ENCODE peak calls at places on chromosome 20, in six cellular contexts. One of them, this sample, is unnamed.

GRCh38 chr20:24962510-24962909 is 13.4 kb downstream of the CST7 start:
- DNase-seq in RWPE1: no peak
- DNase-seq in GM12878: no peak
- DNase-seq in mucosa of gallbladder: peak
- DNase-seq in stimulated activated CD4-positive, alpha-beta T cell treated with anti-CD3 and anti-CD28 coated beads, Interleukin-1b, Interleukin-23, amount 100 ng/mL, for 24 hours: no peak
- DNase-seq in AG08396: no peak
- DNase-seq in this sample: no peak

GRCh38 chr20:44829688-44830087 is 19.3 kb upstream of the RIMS4 start:
- DNase-seq in RWPE1: no peak
- DNase-seq in GM12878: no peak
- DNase-seq in mucosa of gallbladder: no peak
- DNase-seq in stimulated activated CD4-positive, alpha-beta T cell treated with anti-CD3 and anti-CD28 coated beads, Interleukin-1b, Interleukin-23, amount 100 ng/mL, for 24 hours: no peak
- DNase-seq in AG08396: no peak
- DNase-seq in this sample: no peak

GRCh38 chr20:41509316-41509715 is 108.9 kb downstream of the CHD6 start:
- DNase-seq in RWPE1: no peak
- DNase-seq in GM12878: no peak
- DNase-seq in mucosa of gallbladder: no peak
- DNase-seq in stimulated activated CD4-positive, alpha-beta T cell treated with anti-CD3 and anti-CD28 coated beads, Interleukin-1b, Interleukin-23, amount 100 ng/mL, for 24 hours: no peak
- DNase-seq in AG08396: no peak
- DNase-seq in this sample: no peak

GRCh38 chr20:13772529-13772928 is 12.2 kb downstream of the ESF1 start:
- DNase-seq in RWPE1: no peak
- DNase-seq in GM12878: no peak
- DNase-seq in mucosa of gallbladder: no peak
- DNase-seq in stimulated activated CD4-positive, alpha-beta T cell treated with anti-CD3 and anti-CD28 coated beads, Interleukin-1b, Interleukin-23, amount 100 ng/mL, for 24 hours: no peak
- DNase-seq in AG08396: peak
- DNase-seq in this sample: no peak

GRCh38 chr20:5002077-5002413 is 735 bp upstream of the SLC23A2 start:
- DNase-seq in RWPE1: no peak
- DNase-seq in GM12878: no peak
- DNase-seq in mucosa of gallbladder: no peak
- DNase-seq in stimulated activated CD4-positive, alpha-beta T cell treated with anti-CD3 and anti-CD28 coated beads, Interleukin-1b, Interleukin-23, amount 100 ng/mL, for 24 hours: no peak
- DNase-seq in AG08396: no peak
- DNase-seq in this sample: no peak

GRCh38 chr20:50980071-50980681 is 21.6 kb downstream of the MOCS3 start:
- DNase-seq in RWPE1: peak
- DNase-seq in GM12878: no peak
- DNase-seq in mucosa of gallbladder: no peak
- DNase-seq in stimulated activated CD4-positive, alpha-beta T cell treated with anti-CD3 and anti-CD28 coated beads, Interleukin-1b, Interleukin-23, amount 100 ng/mL, for 24 hours: no peak
- DNase-seq in AG08396: peak
- DNase-seq in this sample: no peak

GRCh38 chr20:41307021-41307420 is 10.5 kb downstream of the ZHX3 start:
- DNase-seq in RWPE1: no peak
- DNase-seq in GM12878: no peak
- DNase-seq in mucosa of gallbladder: no peak
- DNase-seq in stimulated activated CD4-positive, alpha-beta T cell treated with anti-CD3 and anti-CD28 coated beads, Interleukin-1b, Interleukin-23, amount 100 ng/mL, for 24 hours: no peak
- DNase-seq in AG08396: no peak
- DNase-seq in this sample: no peak

GRCh38 chr20:62064788-62065668 is 653 bp downstream of the TAF4 start:
- DNase-seq in RWPE1: peak
- DNase-seq in GM12878: no peak
- DNase-seq in mucosa of gallbladder: no peak
- DNase-seq in stimulated activated CD4-positive, alpha-beta T cell treated with anti-CD3 and anti-CD28 coated beads, Interleukin-1b, Interleukin-23, amount 100 ng/mL, for 24 hours: no peak
- DNase-seq in AG08396: peak
- DNase-seq in this sample: no peak

GRCh38 chr20:60213126-60213893 is 255.1 kb downstream of the CDH26 start:
- DNase-seq in RWPE1: no peak
- DNase-seq in GM12878: no peak
- DNase-seq in mucosa of gallbladder: no peak
- DNase-seq in stimulated activated CD4-positive, alpha-beta T cell treated with anti-CD3 and anti-CD28 coated beads, Interleukin-1b, Interleukin-23, amount 100 ng/mL, for 24 hours: no peak
- DNase-seq in AG08396: no peak
- DNase-seq in this sample: no peak

GRCh38 chr20:2871111-2871465 is 2.2 kb upstream of the PTPRA start:
- DNase-seq in RWPE1: no peak
- DNase-seq in GM12878: no peak
- DNase-seq in mucosa of gallbladder: no peak
- DNase-seq in stimulated activated CD4-positive, alpha-beta T cell treated with anti-CD3 and anti-CD28 coated beads, Interleukin-1b, Interleukin-23, amount 100 ng/mL, for 24 hours: no peak
- DNase-seq in AG08396: no peak
- DNase-seq in this sample: no peak

GRCh38 chr20:44247676-44248419 is 740 bp downstream of the GDAP1L1 start:
- DNase-seq in RWPE1: peak
- DNase-seq in GM12878: no peak
- DNase-seq in mucosa of gallbladder: no peak
- DNase-seq in stimulated activated CD4-positive, alpha-beta T cell treated with anti-CD3 and anti-CD28 coated beads, Interleukin-1b, Interleukin-23, amount 100 ng/mL, for 24 hours: no peak
- DNase-seq in AG08396: peak
- DNase-seq in this sample: no peak

GRCh38 chr20:49872056-49872455 is 43.3 kb downstream of the SPATA2 start:
- DNase-seq in RWPE1: peak
- DNase-seq in GM12878: no peak
- DNase-seq in mucosa of gallbladder: no peak
- DNase-seq in stimulated activated CD4-positive, alpha-beta T cell treated with anti-CD3 and anti-CD28 coated beads, Interleukin-1b, Interleukin-23, amount 100 ng/mL, for 24 hours: no peak
- DNase-seq in AG08396: no peak
- DNase-seq in this sample: no peak

GRCh38 chr20:57818418-57818817 is 108.6 kb upstream of the PMEPA1 start:
- DNase-seq in RWPE1: no peak
- DNase-seq in GM12878: no peak
- DNase-seq in mucosa of gallbladder: no peak
- DNase-seq in stimulated activated CD4-positive, alpha-beta T cell treated with anti-CD3 and anti-CD28 coated beads, Interleukin-1b, Interleukin-23, amount 100 ng/mL, for 24 hours: no peak
- DNase-seq in AG08396: no peak
- DNase-seq in this sample: no peak

GRCh38 chr20:38178065-38178471 is 13.0 kb upstream of the TGM2 start:
- DNase-seq in RWPE1: no peak
- DNase-seq in GM12878: no peak
- DNase-seq in mucosa of gallbladder: no peak
- DNase-seq in stimulated activated CD4-positive, alpha-beta T cell treated with anti-CD3 and anti-CD28 coated beads, Interleukin-1b, Interleukin-23, amount 100 ng/mL, for 24 hours: no peak
- DNase-seq in AG08396: no peak
- DNase-seq in this sample: no peak

GRCh38 chr20:23231561-23232218 is 118.9 kb upstream of the NXT1 start:
- DNase-seq in RWPE1: peak
- DNase-seq in GM12878: no peak
- DNase-seq in mucosa of gallbladder: no peak
- DNase-seq in stimulated activated CD4-positive, alpha-beta T cell treated with anti-CD3 and anti-CD28 coated beads, Interleukin-1b, Interleukin-23, amount 100 ng/mL, for 24 hours: no peak
- DNase-seq in AG08396: peak
- DNase-seq in this sample: no peak

GRCh38 chr20:23126281-23127061 is 40.3 kb upstream of the CD93 start:
- DNase-seq in RWPE1: no peak
- DNase-seq in GM12878: no peak
- DNase-seq in mucosa of gallbladder: no peak
- DNase-seq in stimulated activated CD4-positive, alpha-beta T cell treated with anti-CD3 and anti-CD28 coated beads, Interleukin-1b, Interleukin-23, amount 100 ng/mL, for 24 hours: no peak
- DNase-seq in AG08396: no peak
- DNase-seq in this sample: no peak

GRCh38 chr20:61767776-61768494 is 297.7 kb downstream of the TAF4 start:
- DNase-seq in RWPE1: no peak
- DNase-seq in GM12878: no peak
- DNase-seq in mucosa of gallbladder: no peak
- DNase-seq in stimulated activated CD4-positive, alpha-beta T cell treated with anti-CD3 and anti-CD28 coated beads, Interleukin-1b, Interleukin-23, amount 100 ng/mL, for 24 hours: no peak
- DNase-seq in AG08396: no peak
- DNase-seq in this sample: no peak

GRCh38 chr20:8116067-8116811 is 15.8 kb upstream of the PLCB1 start:
- DNase-seq in RWPE1: no peak
- DNase-seq in GM12878: no peak
- DNase-seq in mucosa of gallbladder: no peak
- DNase-seq in stimulated activated CD4-positive, alpha-beta T cell treated with anti-CD3 and anti-CD28 coated beads, Interleukin-1b, Interleukin-23, amount 100 ng/mL, for 24 hours: no peak
- DNase-seq in AG08396: peak
- DNase-seq in this sample: no peak

GRCh38 chr20:60262967-60263603 is 304.9 kb downstream of the CDH26 start:
- DNase-seq in RWPE1: peak
- DNase-seq in GM12878: no peak
- DNase-seq in mucosa of gallbladder: no peak
- DNase-seq in stimulated activated CD4-positive, alpha-beta T cell treated with anti-CD3 and anti-CD28 coated beads, Interleukin-1b, Interleukin-23, amount 100 ng/mL, for 24 hours: peak
- DNase-seq in AG08396: no peak
- DNase-seq in this sample: peak

GRCh38 chr20:31595654-31596411 is 9.3 kb upstream of the ID1 start:
- DNase-seq in RWPE1: peak
- DNase-seq in GM12878: no peak
- DNase-seq in mucosa of gallbladder: peak
- DNase-seq in stimulated activated CD4-positive, alpha-beta T cell treated with anti-CD3 and anti-CD28 coated beads, Interleukin-1b, Interleukin-23, amount 100 ng/mL, for 24 hours: no peak
- DNase-seq in AG08396: peak
- DNase-seq in this sample: no peak

GRCh38 chr20:40798066-40798465 is 109.0 kb upstream of the MAFB start:
- DNase-seq in RWPE1: no peak
- DNase-seq in GM12878: no peak
- DNase-seq in mucosa of gallbladder: no peak
- DNase-seq in stimulated activated CD4-positive, alpha-beta T cell treated with anti-CD3 and anti-CD28 coated beads, Interleukin-1b, Interleukin-23, amount 100 ng/mL, for 24 hours: no peak
- DNase-seq in AG08396: no peak
- DNase-seq in this sample: no peak

GRCh38 chr20:46558511-46558959 is 8.1 kb upstream of the OCSTAMP start:
- DNase-seq in RWPE1: peak
- DNase-seq in GM12878: no peak
- DNase-seq in mucosa of gallbladder: no peak
- DNase-seq in stimulated activated CD4-positive, alpha-beta T cell treated with anti-CD3 and anti-CD28 coated beads, Interleukin-1b, Interleukin-23, amount 100 ng/mL, for 24 hours: peak
- DNase-seq in AG08396: peak
- DNase-seq in this sample: no peak

GRCh38 chr20:51046021-51046985 is 23.4 kb upstream of the KCNG1 start:
- DNase-seq in RWPE1: no peak
- DNase-seq in GM12878: no peak
- DNase-seq in mucosa of gallbladder: no peak
- DNase-seq in stimulated activated CD4-positive, alpha-beta T cell treated with anti-CD3 and anti-CD28 coated beads, Interleukin-1b, Interleukin-23, amount 100 ng/mL, for 24 hours: no peak
- DNase-seq in AG08396: no peak
- DNase-seq in this sample: no peak

This sample was measured in naive B cell.